ENCODE peak calls at places on chromosomes 5 and 9, in ten cellular contexts. One of them, this sample, is unnamed.

GRCh38 chr9:34413229-34413852 is 36.6 kb upstream of the MYORG start:
- DNase-seq in NCI-H345: no peak
- DNase-seq in T-helper 9 cell: peak
- DNase-seq in uterus: peak
- DNase-seq in GM20000: no peak
- DNase-seq in GM18507: no peak
- DNase-seq in epithelial cell of prostate: no peak
- DNase-seq in GM12892: no peak
- DNase-seq in lung: no peak
- DNase-seq in left cardiac atrium: peak
- DNase-seq in this sample: peak

GRCh38 chr5:149072791-149073190 is 9.9 kb upstream of the SH3TC2 start:
- DNase-seq in uterus: no peak
- DNase-seq in GM18507: no peak
- DNase-seq in lung: no peak
- DNase-seq in NCI-H345: no peak
- DNase-seq in left cardiac atrium: no peak
- DNase-seq in GM12892: no peak
- DNase-seq in T-helper 9 cell: no peak
- DNase-seq in GM20000: no peak
- DNase-seq in epithelial cell of prostate: no peak
- DNase-seq in this sample: no peak

GRCh38 chr5:176624142-176624541 is 6.2 kb downstream of the SNCB start:
- DNase-seq in GM18507: no peak
- DNase-seq in lung: no peak
- DNase-seq in GM12892: no peak
- DNase-seq in left cardiac atrium: no peak
- DNase-seq in uterus: no peak
- DNase-seq in T-helper 9 cell: no peak
- DNase-seq in NCI-H345: no peak
- DNase-seq in GM20000: no peak
- DNase-seq in epithelial cell of prostate: no peak
- DNase-seq in this sample: no peak

GRCh38 chr5:30100929-30101328 is 1092.6 kb upstream of the CDH6 start:
- DNase-seq in left cardiac atrium: no peak
- DNase-seq in NCI-H345: peak
- DNase-seq in GM12892: no peak
- DNase-seq in epithelial cell of prostate: no peak
- DNase-seq in GM18507: no peak
- DNase-seq in GM20000: no peak
- DNase-seq in lung: no peak
- DNase-seq in T-helper 9 cell: no peak
- DNase-seq in uterus: no peak
- DNase-seq in this sample: no peak

GRCh38 chr5:43101491-43101890 is 19.2 kb upstream of the ZNF131 start:
- DNase-seq in GM18507: no peak
- DNase-seq in GM20000: no peak
- DNase-seq in lung: no peak
- DNase-seq in NCI-H345: no peak
- DNase-seq in GM12892: no peak
- DNase-seq in uterus: no peak
- DNase-seq in T-helper 9 cell: no peak
- DNase-seq in epithelial cell of prostate: no peak
- DNase-seq in left cardiac atrium: no peak
- DNase-seq in this sample: no peak

GRCh38 chr9:23088932-23089364 is 642.3 kb downstream of the DMRTA1 start:
- DNase-seq in epithelial cell of prostate: no peak
- DNase-seq in NCI-H345: no peak
- DNase-seq in GM18507: no peak
- DNase-seq in GM12892: no peak
- DNase-seq in T-helper 9 cell: no peak
- DNase-seq in GM20000: no peak
- DNase-seq in lung: no peak
- DNase-seq in left cardiac atrium: no peak
- DNase-seq in uterus: no peak
- DNase-seq in this sample: no peak

GRCh38 chr5:116766470-116766947 is 191.9 kb upstream of the SEMA6A start:
- DNase-seq in GM18507: peak
- DNase-seq in GM12892: peak
- DNase-seq in uterus: peak
- DNase-seq in GM20000: peak
- DNase-seq in lung: no peak
- DNase-seq in NCI-H345: no peak
- DNase-seq in T-helper 9 cell: no peak
- DNase-seq in epithelial cell of prostate: peak
- DNase-seq in left cardiac atrium: peak
- DNase-seq in this sample: peak

GRCh38 chr9:37283730-37284235 is 138.7 kb upstream of the GRHPR start:
- DNase-seq in epithelial cell of prostate: no peak
- DNase-seq in lung: no peak
- DNase-seq in NCI-H345: no peak
- DNase-seq in left cardiac atrium: no peak
- DNase-seq in T-helper 9 cell: no peak
- DNase-seq in GM12892: no peak
- DNase-seq in GM18507: no peak
- DNase-seq in GM20000: peak
- DNase-seq in uterus: no peak
- DNase-seq in this sample: peak

GRCh38 chr5:35269006-35269405 is 38.7 kb upstream of the PRLR start:
- DNase-seq in GM20000: no peak
- DNase-seq in left cardiac atrium: no peak
- DNase-seq in GM12892: no peak
- DNase-seq in epithelial cell of prostate: no peak
- DNase-seq in GM18507: no peak
- DNase-seq in lung: no peak
- DNase-seq in NCI-H345: no peak
- DNase-seq in T-helper 9 cell: no peak
- DNase-seq in uterus: no peak
- DNase-seq in this sample: no peak

GRCh38 chr9:89604463-89605180 is at the start of gene GADD45G:
- DNase-seq in left cardiac atrium: peak
- DNase-seq in lung: peak
- DNase-seq in NCI-H345: peak
- DNase-seq in T-helper 9 cell: peak
- DNase-seq in GM12892: peak
- DNase-seq in GM20000: peak
- DNase-seq in uterus: peak
- DNase-seq in GM18507: peak
- DNase-seq in epithelial cell of prostate: peak
- DNase-seq in this sample: peak

GRCh38 chr5:132475939-132476852 is 14.4 kb downstream of the IRF1 start:
- DNase-seq in GM18507: no peak
- DNase-seq in left cardiac atrium: peak
- DNase-seq in GM20000: no peak
- DNase-seq in NCI-H345: no peak
- DNase-seq in epithelial cell of prostate: no peak
- DNase-seq in GM12892: no peak
- DNase-seq in uterus: peak
- DNase-seq in lung: no peak
- DNase-seq in T-helper 9 cell: no peak
- DNase-seq in this sample: no peak